ENCODE peak calls at places on chromosomes 4 and X, in ten cellular contexts. S is astrocyte of the spinal cord; G is NCI-H345; B is endothelial cell; T is stimulated activated CD4-positive, alpha-beta T cell treated with anti-CD3 and anti-CD28 coated beads, Interleukin-15, amount 100 ng/mL, for 1 hour; R is activated CD4-positive, alpha-beta T cell treated with anti-CD3 and anti-CD28 coated beads, Interleukin-2, amount 50 U/mL, for 1 hour; C is NCI-H1092; H is left ventricle myocardium inferior; K is neural crest cell; Z is NCI-H2029. M is an unnamed sample.

GRCh38 chr4:107825072-107825789 is 499 bp downstream of the SGMS2 start:
- DNase-seq in S (peak; percentile 46), G (no peak), B (peak; percentile 29), T (no peak), R (no peak), C (peak; percentile 42), H (no peak), K (peak; percentile 30), Z (no peak), M (peak; percentile 47)

GRCh38 chr4:156195914-156196313 is 242.2 kb upstream of the CTSO start:
- DNase-seq in S (no peak), G (no peak), B (no peak), T (no peak), R (no peak), C (no peak), H (no peak), K (no peak), Z (no peak), M (no peak)

GRCh38 chr4:53672873-53673272 is 81.6 kb upstream of the LNX1 start:
- DNase-seq in S (no peak), G (no peak), B (no peak), T (no peak), R (no peak), C (no peak), H (no peak), K (no peak), Z (no peak), M (no peak)

GRCh38 chr4:106691749-106692148 is 323.2 kb upstream of the GIMD1 start:
- DNase-seq in S (peak; percentile 32), G (no peak), B (no peak), T (no peak), R (no peak), C (no peak), H (no peak), K (no peak), Z (no peak), M (no peak)

GRCh38 chr4:100483796-100484195 is 34.0 kb downstream of the EMCN start:
- DNase-seq in S (no peak), G (no peak), B (no peak), T (no peak), R (no peak), C (no peak), H (no peak), K (no peak), Z (no peak), M (no peak)

GRCh38 chr4:110454456-110454855 is 21.5 kb upstream of the ENPEP start:
- DNase-seq in S (no peak), G (no peak), B (no peak), T (no peak), R (no peak), C (no peak), H (no peak), K (no peak), Z (no peak), M (no peak)

GRCh38 chr4:186074189-186074588 is 5.2 kb downstream of the TLR3 start:
- DNase-seq in S (no peak), G (no peak), B (no peak), T (no peak), R (no peak), C (no peak), H (no peak), K (no peak), Z (peak; percentile 37), M (no peak)

GRCh38 chr4:13938299-13938698 is 310.8 kb upstream of the BOD1L1 start:
- DNase-seq in S (no peak), G (no peak), B (no peak), T (no peak), R (no peak), C (no peak), H (no peak), K (no peak), Z (no peak), M (no peak)

GRCh38 chr4:143431526-143432257 is 81.8 kb upstream of the SMARCA5 start:
- DNase-seq in S (no peak), G (no peak), B (no peak), T (no peak), R (no peak), C (no peak), H (no peak), K (no peak), Z (no peak), M (no peak)

GRCh38 chr4:168656055-168656660 is 159.3 kb downstream of the PALLD start:
- DNase-seq in S (peak; percentile 85), G (no peak), B (no peak), T (no peak), R (no peak), C (no peak), H (no peak), K (no peak), Z (no peak), M (no peak)

GRCh38 chrX:153967536-153968214 is 3.9 kb downstream of the HCFC1 start:
- DNase-seq in S (no peak), G (no peak), B (no peak), T (no peak), R (no peak), C (no peak), H (no peak), K (no peak), Z (no peak), M (no peak)

GRCh38 chr4:138540056-138540800 is 298.1 kb upstream of the SLC7A11 start:
- DNase-seq in S (peak; percentile 17), G (no peak), B (no peak), T (no peak), R (no peak), C (no peak), H (no peak), K (no peak), Z (no peak), M (no peak)

GRCh38 chr4:15682340-15682725 is 706 bp downstream of the FAM200B start:
- DNase-seq in S (peak; percentile 30), G (no peak), B (no peak), T (no peak), R (no peak), C (no peak), H (no peak), K (no peak), Z (no peak), M (no peak)

M was measured in Calu3.